ENCODE peak calls at places on chromosomes 13 and 19, in six cellular contexts. One of them, this sample, is unnamed.

GRCh38 chr19:38949580-38950367 is 19.0 kb downstream of the MRPS12 start:
- DNase-seq in T-cell: peak; percentile 68
- DNase-seq in mesendoderm: peak; percentile 93
- DNase-seq in MCF 10A: no peak
- DNase-seq in CD4-positive, CD25-positive, alpha-beta regulatory T cell: peak; percentile 67
- DNase-seq in RPMI7951: peak; percentile 67
- DNase-seq in this sample: peak; percentile 99

GRCh38 chr13:48500652-48501197 is 32.2 kb downstream of the RCBTB2 start:
- DNase-seq in mesendoderm: no peak
- DNase-seq in T-cell: no peak
- DNase-seq in RPMI7951: peak; percentile 55
- DNase-seq in MCF 10A: peak; percentile 86
- DNase-seq in CD4-positive, CD25-positive, alpha-beta regulatory T cell: no peak
- DNase-seq in this sample: no peak

GRCh38 chr13:44622701-44623100 is 46.6 kb upstream of the TSC22D1 start:
- DNase-seq in CD4-positive, CD25-positive, alpha-beta regulatory T cell: no peak
- DNase-seq in MCF 10A: no peak
- DNase-seq in T-cell: no peak
- DNase-seq in mesendoderm: peak; percentile 86
- DNase-seq in RPMI7951: no peak
- DNase-seq in this sample: no peak

GRCh38 chr13:50742353-50742752 is 101.1 kb downstream of the DLEU7 start:
- DNase-seq in T-cell: no peak
- DNase-seq in MCF 10A: no peak
- DNase-seq in mesendoderm: no peak
- DNase-seq in CD4-positive, CD25-positive, alpha-beta regulatory T cell: no peak
- DNase-seq in RPMI7951: no peak
- DNase-seq in this sample: no peak

GRCh38 chr13:71240906-71241305 is 626.1 kb downstream of the DACH1 start:
- DNase-seq in RPMI7951: no peak
- DNase-seq in CD4-positive, CD25-positive, alpha-beta regulatory T cell: no peak
- DNase-seq in T-cell: no peak
- DNase-seq in mesendoderm: peak; percentile 24
- DNase-seq in MCF 10A: peak; percentile 3
- DNase-seq in this sample: peak; percentile 39

GRCh38 chr13:82717249-82717648 is 1165.0 kb downstream of the SLITRK1 start:
- DNase-seq in CD4-positive, CD25-positive, alpha-beta regulatory T cell: no peak
- DNase-seq in T-cell: no peak
- DNase-seq in RPMI7951: peak; percentile 48
- DNase-seq in MCF 10A: peak; percentile 61
- DNase-seq in mesendoderm: no peak
- DNase-seq in this sample: no peak

GRCh38 chr19:48812094-48812929 is 1.5 kb upstream of the BCAT2 start:
- DNase-seq in CD4-positive, CD25-positive, alpha-beta regulatory T cell: peak; percentile 35
- DNase-seq in T-cell: peak; percentile 29
- DNase-seq in MCF 10A: peak; percentile 76
- DNase-seq in RPMI7951: no peak
- DNase-seq in mesendoderm: peak; percentile 96
- DNase-seq in this sample: peak; percentile 94

GRCh38 chr19:41409288-41409687 is 11.7 kb downstream of the BCKDHA start:
- DNase-seq in MCF 10A: peak; percentile 71
- DNase-seq in RPMI7951: peak; percentile 74
- DNase-seq in T-cell: no peak
- DNase-seq in mesendoderm: peak; percentile 81
- DNase-seq in CD4-positive, CD25-positive, alpha-beta regulatory T cell: no peak
- DNase-seq in this sample: peak; percentile 76

GRCh38 chr19:30236006-30236405 is 136.2 kb upstream of the ZNF536 start:
- DNase-seq in RPMI7951: no peak
- DNase-seq in CD4-positive, CD25-positive, alpha-beta regulatory T cell: no peak
- DNase-seq in mesendoderm: no peak
- DNase-seq in MCF 10A: no peak
- DNase-seq in T-cell: no peak
- DNase-seq in this sample: no peak

GRCh38 chr19:1864480-1865171 is 1.2 kb upstream of the KLF16 start:
- DNase-seq in MCF 10A: peak; percentile 77
- DNase-seq in RPMI7951: peak; percentile 74
- DNase-seq in T-cell: no peak
- DNase-seq in CD4-positive, CD25-positive, alpha-beta regulatory T cell: no peak
- DNase-seq in mesendoderm: peak; percentile 83
- DNase-seq in this sample: peak; percentile 93

GRCh38 chr13:20414475-20415287 is 111.0 kb downstream of the CRYL1 start:
- DNase-seq in mesendoderm: peak; percentile 33
- DNase-seq in T-cell: no peak
- DNase-seq in RPMI7951: no peak
- DNase-seq in MCF 10A: no peak
- DNase-seq in CD4-positive, CD25-positive, alpha-beta regulatory T cell: no peak
- DNase-seq in this sample: peak; percentile 75

GRCh38 chr13:36183901-36184300 is 30.5 kb downstream of the SOHLH2 start:
- DNase-seq in MCF 10A: no peak
- DNase-seq in CD4-positive, CD25-positive, alpha-beta regulatory T cell: no peak
- DNase-seq in RPMI7951: no peak
- DNase-seq in T-cell: no peak
- DNase-seq in mesendoderm: no peak
- DNase-seq in this sample: no peak

GRCh38 chr13:33355470-33355869 is 69.9 kb upstream of the STARD13 start:
- DNase-seq in CD4-positive, CD25-positive, alpha-beta regulatory T cell: no peak
- DNase-seq in MCF 10A: peak; percentile 79
- DNase-seq in mesendoderm: no peak
- DNase-seq in T-cell: no peak
- DNase-seq in RPMI7951: no peak
- DNase-seq in this sample: no peak

GRCh38 chr19:33758541-33759013 is 38.1 kb upstream of the KCTD15 start:
- DNase-seq in T-cell: no peak
- DNase-seq in CD4-positive, CD25-positive, alpha-beta regulatory T cell: no peak
- DNase-seq in RPMI7951: peak; percentile 41
- DNase-seq in mesendoderm: no peak
- DNase-seq in MCF 10A: peak; percentile 10
- DNase-seq in this sample: no peak

GRCh38 chr19:38061294-38061693 is 154.3 kb downstream of the SIPA1L3 start:
- DNase-seq in T-cell: no peak
- DNase-seq in CD4-positive, CD25-positive, alpha-beta regulatory T cell: no peak
- DNase-seq in MCF 10A: peak; percentile 64
- DNase-seq in mesendoderm: no peak
- DNase-seq in RPMI7951: peak; percentile 96
- DNase-seq in this sample: no peak

GRCh38 chr19:31232220-31232619 is 117.0 kb downstream of the TSHZ3 start:
- DNase-seq in CD4-positive, CD25-positive, alpha-beta regulatory T cell: no peak
- DNase-seq in MCF 10A: no peak
- DNase-seq in RPMI7951: peak; percentile 66
- DNase-seq in mesendoderm: peak; percentile 48
- DNase-seq in T-cell: no peak
- DNase-seq in this sample: no peak

GRCh38 chr19:33661336-33661735 is 39.6 kb downstream of the CHST8 start:
- DNase-seq in T-cell: no peak
- DNase-seq in CD4-positive, CD25-positive, alpha-beta regulatory T cell: no peak
- DNase-seq in RPMI7951: no peak
- DNase-seq in mesendoderm: no peak
- DNase-seq in MCF 10A: no peak
- DNase-seq in this sample: no peak

GRCh38 chr19:45999653-46000121 is 4.4 kb downstream of the CCDC61 start:
- DNase-seq in MCF 10A: no peak
- DNase-seq in RPMI7951: no peak
- DNase-seq in T-cell: no peak
- DNase-seq in mesendoderm: peak; percentile 83
- DNase-seq in CD4-positive, CD25-positive, alpha-beta regulatory T cell: no peak
- DNase-seq in this sample: peak; percentile 84

GRCh38 chr13:22061371-22061805 is 390.5 kb downstream of the FGF9 start:
- DNase-seq in mesendoderm: peak; percentile 73
- DNase-seq in RPMI7951: no peak
- DNase-seq in MCF 10A: no peak
- DNase-seq in T-cell: peak; percentile 57
- DNase-seq in CD4-positive, CD25-positive, alpha-beta regulatory T cell: no peak
- DNase-seq in this sample: peak; percentile 71

GRCh38 chr13:106390360-106390759 is 145.1 kb downstream of the EFNB2 start:
- DNase-seq in MCF 10A: no peak
- DNase-seq in CD4-positive, CD25-positive, alpha-beta regulatory T cell: no peak
- DNase-seq in mesendoderm: no peak
- DNase-seq in RPMI7951: no peak
- DNase-seq in T-cell: no peak
- DNase-seq in this sample: no peak

GRCh38 chr13:30418886-30419459 is 3.3 kb upstream of the UBE2L5 start:
- DNase-seq in RPMI7951: no peak
- DNase-seq in MCF 10A: no peak
- DNase-seq in CD4-positive, CD25-positive, alpha-beta regulatory T cell: no peak
- DNase-seq in T-cell: no peak
- DNase-seq in mesendoderm: no peak
- DNase-seq in this sample: no peak

GRCh38 chr13:104650426-104650825 is 1584.2 kb upstream of the SLC10A2 start:
- DNase-seq in mesendoderm: no peak
- DNase-seq in T-cell: no peak
- DNase-seq in RPMI7951: no peak
- DNase-seq in MCF 10A: peak; percentile 65
- DNase-seq in CD4-positive, CD25-positive, alpha-beta regulatory T cell: no peak
- DNase-seq in this sample: no peak

GRCh38 chr13:71789952-71790351 is 77.1 kb downstream of the DACH1 start:
- DNase-seq in CD4-positive, CD25-positive, alpha-beta regulatory T cell: no peak
- DNase-seq in mesendoderm: no peak
- DNase-seq in MCF 10A: no peak
- DNase-seq in T-cell: no peak
- DNase-seq in RPMI7951: no peak
- DNase-seq in this sample: no peak

GRCh38 chr13:48583859-48584311 is 51.0 kb upstream of the RCBTB2 start:
- DNase-seq in CD4-positive, CD25-positive, alpha-beta regulatory T cell: no peak
- DNase-seq in MCF 10A: no peak
- DNase-seq in RPMI7951: no peak
- DNase-seq in mesendoderm: no peak
- DNase-seq in T-cell: no peak
- DNase-seq in this sample: no peak

GRCh38 chr13:28137556-28137955 is 789 bp upstream of the PAN3 start:
- DNase-seq in mesendoderm: no peak
- DNase-seq in CD4-positive, CD25-positive, alpha-beta regulatory T cell: no peak
- DNase-seq in MCF 10A: peak; percentile 34
- DNase-seq in RPMI7951: peak; percentile 3
- DNase-seq in T-cell: no peak
- DNase-seq in this sample: no peak

GRCh38 chr13:34019870-34020269 is 201.9 kb downstream of the RFC3 start:
- DNase-seq in mesendoderm: peak; percentile 36
- DNase-seq in T-cell: no peak
- DNase-seq in CD4-positive, CD25-positive, alpha-beta regulatory T cell: no peak
- DNase-seq in RPMI7951: peak; percentile 42
- DNase-seq in MCF 10A: no peak
- DNase-seq in this sample: no peak

GRCh38 chr13:57627663-57628062 is 3.9 kb upstream of the PCDH17 start:
- DNase-seq in T-cell: no peak
- DNase-seq in MCF 10A: peak; percentile 46
- DNase-seq in RPMI7951: peak; percentile 7
- DNase-seq in CD4-positive, CD25-positive, alpha-beta regulatory T cell: no peak
- DNase-seq in mesendoderm: no peak
- DNase-seq in this sample: no peak

GRCh38 chr19:51027126-51027806 is 850 bp upstream of the KLK11 start:
- DNase-seq in T-cell: no peak
- DNase-seq in mesendoderm: no peak
- DNase-seq in CD4-positive, CD25-positive, alpha-beta regulatory T cell: no peak
- DNase-seq in RPMI7951: no peak
- DNase-seq in MCF 10A: no peak
- DNase-seq in this sample: no peak

GRCh38 chr19:56294557-56294956 is 20.1 kb downstream of the ZSCAN5A start:
- DNase-seq in CD4-positive, CD25-positive, alpha-beta regulatory T cell: no peak
- DNase-seq in T-cell: no peak
- DNase-seq in RPMI7951: peak; percentile 18
- DNase-seq in MCF 10A: peak; percentile 43
- DNase-seq in mesendoderm: no peak
- DNase-seq in this sample: no peak

GRCh38 chr13:113631341-113632095 is 26.5 kb downstream of the ATP4B start:
- DNase-seq in T-cell: no peak
- DNase-seq in mesendoderm: no peak
- DNase-seq in CD4-positive, CD25-positive, alpha-beta regulatory T cell: no peak
- DNase-seq in MCF 10A: no peak
- DNase-seq in RPMI7951: no peak
- DNase-seq in this sample: no peak

GRCh38 chr13:106104281-106104901 is 431.1 kb downstream of the EFNB2 start:
- DNase-seq in T-cell: no peak
- DNase-seq in CD4-positive, CD25-positive, alpha-beta regulatory T cell: no peak
- DNase-seq in RPMI7951: peak; percentile 92
- DNase-seq in MCF 10A: peak; percentile 86
- DNase-seq in mesendoderm: peak; percentile 65
- DNase-seq in this sample: no peak

GRCh38 chr13:40762849-40763248 is 8.1 kb downstream of the MRPS31 start:
- DNase-seq in T-cell: no peak
- DNase-seq in RPMI7951: no peak
- DNase-seq in mesendoderm: no peak
- DNase-seq in CD4-positive, CD25-positive, alpha-beta regulatory T cell: no peak
- DNase-seq in MCF 10A: no peak
- DNase-seq in this sample: no peak

GRCh38 chr19:3310280-3310679 is 56.1 kb upstream of the NFIC start:
- DNase-seq in T-cell: no peak
- DNase-seq in MCF 10A: no peak
- DNase-seq in CD4-positive, CD25-positive, alpha-beta regulatory T cell: no peak
- DNase-seq in RPMI7951: no peak
- DNase-seq in mesendoderm: no peak
- DNase-seq in this sample: no peak

GRCh38 chr19:55812449-55812848 is 19.4 kb downstream of the NLRP11 start:
- DNase-seq in T-cell: no peak
- DNase-seq in CD4-positive, CD25-positive, alpha-beta regulatory T cell: no peak
- DNase-seq in RPMI7951: no peak
- DNase-seq in mesendoderm: no peak
- DNase-seq in MCF 10A: no peak
- DNase-seq in this sample: no peak

GRCh38 chr19:899363-900301 is 6.3 kb downstream of the RNU6-9 start:
- DNase-seq in CD4-positive, CD25-positive, alpha-beta regulatory T cell: no peak
- DNase-seq in T-cell: no peak
- DNase-seq in MCF 10A: no peak
- DNase-seq in mesendoderm: no peak
- DNase-seq in RPMI7951: no peak
- DNase-seq in this sample: no peak

This sample was measured in endodermal cell.